ENCODE peak calls at places on chromosomes 5 and 9, in six cellular contexts. X, P, T, J, N and L are unnamed samples.

GRCh38 chr9:18610956-18611355 is 137.0 kb downstream of the ADAMTSL1 start:
- DNase-seq in X (no peak), J (peak; percentile 31), T (no peak), N (no peak), P (no peak), L (no peak)

GRCh38 chr9:130020618-130021017 is 22.4 kb downstream of the FNBP1 start:
- DNase-seq in P (no peak), J (no peak), X (no peak), N (no peak), T (no peak), L (no peak)

GRCh38 chr9:96486351-96487029 is 36.5 kb downstream of the HABP4 start:
- DNase-seq in T (no peak), J (no peak), P (no peak), N (no peak), X (no peak), L (peak; percentile 18)

GRCh38 chr5:97797994-97798451 is 615.0 kb upstream of the RIOK2 start:
- DNase-seq in T (no peak), J (no peak), P (no peak), N (no peak), X (no peak), L (no peak)

GRCh38 chr9:17906204-17906840 is 327.5 kb downstream of the SH3GL2 start:
- DNase-seq in J (no peak), T (no peak), X (no peak), N (peak; percentile 68), P (no peak), L (no peak)

GRCh38 chr5:57231607-57232006 is 57.7 kb downstream of the GPBP1 start:
- DNase-seq in N (no peak), P (no peak), T (no peak), J (no peak), X (no peak), L (no peak)

GRCh38 chr5:132022737-132023136 is 11.3 kb upstream of the ACSL6 start:
- DNase-seq in P (no peak), X (peak; percentile 69), T (no peak), J (no peak), N (no peak), L (no peak)

GRCh38 chr9:87667164-87667738 is 58.7 kb upstream of the CTSL start:
- DNase-seq in T (no peak), X (peak; percentile 29), P (no peak), J (no peak), N (peak; percentile 52), L (peak; percentile 36)

GRCh38 chr5:476102-476813 is 33.3 kb downstream of the EXOC3 start:
- DNase-seq in T (no peak), J (no peak), P (no peak), X (no peak), N (no peak), L (no peak)

GRCh38 chr9:127503379-127503921 is 52.1 kb downstream of the LRSAM1 start:
- DNase-seq in J (no peak), X (no peak), N (no peak), P (no peak), T (no peak), L (no peak)

GRCh38 chr5:59173568-59173967 is 590.7 kb downstream of the RAB3C start:
- DNase-seq in T (no peak), N (no peak), P (no peak), X (no peak), J (no peak), L (peak; percentile 6)